ENCODE peak calls at places on chromosome 1, in six cellular contexts. N is thoracic aorta, Z is cardiac muscle cell, K is foreskin fibroblast, R is adrenal gland, L is fibroblast of pulmonary artery. H is an unnamed sample.

GRCh38 chr1:153730468-153730988 is 2.7 kb downstream of the INTS3 start:
- DNase-seq in N (no peak), Z (no peak), K (no peak), R (no peak), L (no peak), H (no peak)

GRCh38 chr1:181179980-181180964 is 91.8 kb downstream of the IER5 start:
- DNase-seq in N (no peak), Z (peak), K (peak), R (no peak), L (peak), H (peak)

GRCh38 chr1:7454052-7454815 is 316.9 kb upstream of the VAMP3 start:
- DNase-seq in N (no peak), Z (peak), K (peak), R (no peak), L (peak), H (no peak)

GRCh38 chr1:240486596-240486995 is 125.4 kb downstream of the GREM2 start:
- DNase-seq in N (no peak), Z (no peak), K (no peak), R (no peak), L (no peak), H (no peak)

GRCh38 chr1:231286603-231287002 is 45.6 kb downstream of the GNPAT start:
- DNase-seq in N (no peak), Z (no peak), K (no peak), R (no peak), L (no peak), H (no peak)

GRCh38 chr1:17640411-17640810 is 100.9 kb downstream of the ARHGEF10L start:
- DNase-seq in N (no peak), Z (no peak), K (no peak), R (no peak), L (no peak), H (no peak)

GRCh38 chr1:93552751-93553455 is 105.0 kb downstream of the FNBP1L start:
- DNase-seq in N (no peak), Z (no peak), K (peak), R (no peak), L (peak), H (peak)

GRCh38 chr1:152035406-152036315 is 1.1 kb downstream of the S100A11 start:
- DNase-seq in N (no peak), Z (no peak), K (peak), R (no peak), L (peak), H (no peak)

GRCh38 chr1:41501581-41501980 is 17.1 kb upstream of the EDN2 start:
- DNase-seq in N (no peak), Z (no peak), K (no peak), R (no peak), L (no peak), H (peak)

GRCh38 chr1:43077273-43077672 is 94.8 kb downstream of the EBNA1BP2 start:
- DNase-seq in N (no peak), Z (no peak), K (no peak), R (no peak), L (no peak), H (peak)

GRCh38 chr1:115337276-115337632 is 795 bp downstream of the NGF start:
- DNase-seq in N (no peak), Z (no peak), K (peak), R (no peak), L (no peak), H (peak)

GRCh38 chr1:77652179-77652745 is 30.2 kb downstream of the ZZZ3 start:
- DNase-seq in N (no peak), Z (no peak), K (peak), R (no peak), L (peak), H (no peak)

GRCh38 chr1:25906644-25907300 is 553 bp upstream of the STMN1 start:
- DNase-seq in N (no peak), Z (peak), K (peak), R (no peak), L (no peak), H (peak)

GRCh38 chr1:246608616-246609376 is 42.5 kb downstream of the CNST start:
- DNase-seq in N (peak), Z (no peak), K (peak), R (peak), L (peak), H (peak)
- TF ChIP-seq CTCF in N (no peak), Z (peak), K (peak), R (no peak), L (peak), H (peak)

GRCh38 chr1:205664399-205665108 is 15.8 kb downstream of the SLC45A3 start:
- DNase-seq in N (no peak), Z (no peak), K (no peak), R (no peak), L (peak), H (peak)

GRCh38 chr1:205666372-205667166 is 13.7 kb downstream of the SLC45A3 start:
- DNase-seq in N (no peak), Z (no peak), K (no peak), R (no peak), L (no peak), H (no peak)

GRCh38 chr1:205663286-205663994 is 16.9 kb downstream of the SLC45A3 start:
- DNase-seq in N (no peak), Z (no peak), K (no peak), R (no peak), L (no peak), H (no peak)

GRCh38 chr1:205662791-205663190 is 17.5 kb downstream of the SLC45A3 start:
- DNase-seq in N (no peak), Z (no peak), K (no peak), R (no peak), L (no peak), H (no peak)

DNA sequence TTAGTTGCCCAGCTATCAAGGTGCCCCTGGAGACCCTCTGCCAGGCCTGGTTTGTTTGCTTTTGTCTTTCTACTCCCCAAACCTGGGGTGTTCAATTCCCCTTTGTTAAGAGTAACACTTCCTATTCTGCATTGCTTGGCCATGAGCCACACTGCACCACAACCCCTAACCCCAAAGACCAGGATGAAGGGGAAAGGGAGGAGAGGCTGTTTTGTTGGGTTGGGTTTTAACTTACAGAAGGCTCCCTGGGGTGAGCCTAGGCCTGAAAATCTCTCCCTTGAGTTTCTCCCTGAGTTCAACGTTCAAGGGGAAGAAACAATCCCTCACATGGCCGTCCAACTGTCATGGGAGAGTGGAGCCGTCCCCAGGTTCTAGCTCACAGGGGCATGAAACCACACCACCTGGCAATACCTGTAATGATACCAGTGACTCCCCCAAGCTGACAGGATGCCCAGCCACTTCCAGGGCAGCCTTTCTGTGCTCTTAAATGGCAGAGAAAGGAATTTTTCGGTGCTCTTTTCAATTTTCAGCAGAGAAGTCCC is 15.0 kb downstream of the SLC45A3 start:
- DNase-seq in N (no peak), Z (no peak), K (no peak), R (no peak), L (no peak), H (no peak)
- H3K4me3 ChIP-seq in N (no peak), Z (no peak), K (no peak), R (no peak), L (no peak), H (no peak)

DNA sequence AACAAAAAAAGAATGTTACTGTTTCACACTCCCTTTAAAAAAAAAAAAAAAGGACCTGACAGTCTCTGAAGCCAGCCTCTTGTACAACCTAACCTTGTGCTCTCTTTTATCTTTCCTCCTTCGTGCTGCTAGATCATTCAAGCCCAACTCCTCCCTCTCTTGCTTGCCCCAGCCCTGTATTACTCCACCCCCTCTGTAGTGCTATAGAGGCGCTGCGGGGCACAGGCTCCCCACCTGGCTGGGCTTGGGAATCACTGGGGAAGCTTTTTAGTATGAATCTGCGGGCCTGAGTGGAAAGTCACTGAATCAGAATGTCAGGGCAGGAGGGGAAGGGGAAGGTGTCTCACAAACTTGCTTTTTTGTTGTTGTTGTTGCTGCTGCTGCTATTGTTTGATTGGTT is 383.7 kb upstream of the CAMK1G start:
- DNase-seq in N (no peak), Z (peak), K (no peak), R (no peak), L (no peak), H (peak)
- TF ChIP-seq CTCF in N (no peak), Z (no peak), K (no peak), R (no peak), L (no peak), H (peak)

DNA sequence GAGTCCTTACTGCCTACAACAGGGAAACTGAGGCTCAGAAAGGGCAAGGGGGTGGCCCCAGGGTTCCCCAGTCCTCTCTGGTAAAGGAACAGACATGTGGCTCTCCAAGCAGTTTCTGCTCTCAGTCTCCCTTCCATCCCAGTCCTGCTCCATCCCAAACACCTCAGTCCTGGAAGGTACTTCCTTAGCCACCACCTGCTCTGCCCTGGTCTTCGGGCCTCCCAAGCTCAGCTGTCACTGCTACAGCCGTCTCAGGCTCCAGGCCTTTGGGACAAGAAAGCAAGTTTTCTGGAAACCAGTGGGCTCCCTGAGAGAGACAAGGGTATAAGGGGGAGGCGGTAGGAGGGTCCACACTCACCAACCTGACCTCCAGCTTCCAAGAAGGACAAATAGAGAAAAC is 23.1 kb upstream of the ADGRB2 start:
- DNase-seq in N (no peak), Z (no peak), K (no peak), R (no peak), L (no peak), H (no peak)
- H3K4me3 ChIP-seq in N (no peak), Z (no peak), K (no peak), R (no peak), L (no peak), H (no peak)

GRCh38 chr1:92298573-92299476 is at the start of the genes GLMN and RPAP2:
- DNase-seq in N (peak), Z (peak), K (peak), R (peak), L (peak), H (peak)
- TF ChIP-seq CTCF in N (peak), Z (peak), K (no peak), R (no peak), L (peak), H (peak)

GRCh38 chr1:182601416-182601786 is 2.8 kb downstream of the RGS16 start:
- DNase-seq in N (no peak), Z (peak), K (peak), R (peak), L (peak), H (peak)

GRCh38 chr1:182603646-182604127 is 502 bp downstream of the RGS16 start:
- DNase-seq in N (no peak), Z (peak), K (no peak), R (no peak), L (no peak), H (no peak)

GRCh38 chr1:182604128-182604834 is at the start of gene RGS16:
- DNase-seq in N (peak), Z (peak), K (peak), R (peak), L (peak), H (peak)

GRCh38 chr1:182601926-182602325 is 2.3 kb downstream of the RGS16 start:
- DNase-seq in N (no peak), Z (no peak), K (no peak), R (no peak), L (no peak), H (no peak)

GRCh38 chr1:182602945-182603645 is 1.1 kb downstream of the RGS16 start:
- DNase-seq in N (no peak), Z (no peak), K (no peak), R (no peak), L (no peak), H (no peak)
- H3K4me3 ChIP-seq in N (peak), Z (no peak), K (no peak), R (no peak), L (peak), H (peak)

GRCh38 chr1:4019606-4020331 is 119.7 kb upstream of the C1orf174 start:
- DNase-seq in N (no peak), Z (no peak), K (no peak), R (no peak), L (no peak), H (no peak)

GRCh38 chr1:4020411-4020810 is 120.3 kb upstream of the C1orf174 start:
- DNase-seq in N (no peak), Z (no peak), K (no peak), R (no peak), L (no peak), H (no peak)

GRCh38 chr1:4017636-4018365 is 117.7 kb upstream of the C1orf174 start:
- DNase-seq in N (no peak), Z (no peak), K (no peak), R (no peak), L (no peak), H (no peak)

GRCh38 chr1:4018721-4019521 is 118.8 kb upstream of the C1orf174 start:
- DNase-seq in N (no peak), Z (no peak), K (no peak), R (no peak), L (no peak), H (no peak)

GRCh38 chr1:4016351-4017130 is 116.5 kb upstream of the C1orf174 start:
- DNase-seq in N (no peak), Z (no peak), K (no peak), R (no peak), L (no peak), H (no peak)
- TF ChIP-seq CTCF in N (no peak), Z (no peak), K (no peak), R (no peak), L (no peak), H (no peak)

GRCh38 chr1:216523043-216523442 is 99.8 kb upstream of the USH2A start:
- DNase-seq in N (no peak), Z (no peak), K (no peak), R (no peak), L (no peak), H (no peak)
- H3K4me3 ChIP-seq in N (no peak), Z (no peak), K (no peak), R (no peak), L (no peak), H (no peak)

GRCh38 chr1:51566260-51566659 is 47.2 kb upstream of the EPS15 start:
- DNase-seq in N (no peak), Z (no peak), K (no peak), R (no peak), L (no peak), H (no peak)
- TF ChIP-seq CTCF in N (no peak), Z (no peak), K (no peak), R (no peak), L (no peak), H (no peak)

DNA sequence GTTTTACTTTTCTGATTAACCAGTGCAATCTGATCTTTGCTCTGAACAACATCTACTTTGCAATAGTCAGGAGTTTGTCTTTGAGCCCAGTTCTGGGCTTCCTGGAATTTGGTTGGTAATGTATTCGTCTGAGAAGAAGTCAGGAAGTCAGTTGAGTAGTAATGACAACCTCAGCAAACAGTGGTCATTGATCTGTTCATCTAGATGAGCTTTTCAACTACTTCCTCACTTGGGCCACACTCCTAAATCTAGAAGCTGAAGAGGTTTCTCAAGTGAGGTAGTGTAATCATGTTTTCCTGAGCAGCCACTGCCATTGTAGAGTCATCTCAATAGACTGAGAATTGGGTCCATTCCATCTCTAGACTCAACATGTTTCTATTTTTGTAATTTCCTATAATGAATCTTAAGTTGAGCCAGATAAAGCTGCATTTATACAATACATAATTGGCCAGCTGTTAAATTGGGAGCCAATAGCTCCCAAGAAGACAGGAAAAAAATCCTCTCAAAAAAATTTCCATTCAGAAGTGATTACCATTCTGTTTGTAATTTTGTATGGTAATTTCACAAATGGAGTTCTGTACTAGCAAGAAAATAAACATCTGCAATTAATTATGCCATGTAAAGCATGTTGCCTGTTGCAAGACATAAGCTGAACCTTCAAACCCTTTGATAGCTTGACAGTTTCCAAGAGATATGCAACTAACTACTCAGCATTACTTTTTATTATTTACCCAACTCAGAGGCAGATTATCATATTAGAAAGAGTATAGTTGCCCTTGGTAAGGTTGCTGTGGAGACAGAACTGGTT is 49.6 kb downstream of the WDR64 start:
- DNase-seq in N (no peak), Z (no peak), K (peak), R (no peak), L (no peak), H (no peak)
- H3K4me3 ChIP-seq in N (no peak), Z (no peak), K (no peak), R (no peak), L (no peak), H (no peak)